ENCODE peak calls at places on chromosomes 16 and 17, in nine cellular contexts. G is stimulated activated CD4-positive, alpha-beta T cell treated with anti-CD3 and anti-CD28 coated beads, Interleukin-4, amount 100 ng/mL, for 4 hours; K is adrenal gland; L is HFFc6; S is NCI-H1930; M is kidney epithelial cell; X is GM12865; R is NCI-H345; Q is CD8-positive, alpha-beta memory T cell. Y is an unnamed sample.

GRCh38 chr17:48678141-48678971 is 44.0 kb downstream of the PRAC1 start:
- DNase-seq in S (peak), X (peak), K (peak), M (peak), R (peak), Q (peak), L (peak), G (peak), Y (no peak)

GRCh38 chr16:50309527-50310307 is 43.4 kb downstream of the ADCY7 start:
- DNase-seq in Q (no peak), M (no peak), G (no peak), K (peak), R (no peak), S (no peak), X (no peak), L (no peak), Y (no peak)

GRCh38 chr17:2018716-2019490 is 6.2 kb downstream of the RTN4RL1 start:
- DNase-seq in M (no peak), G (no peak), S (no peak), K (no peak), R (peak), L (no peak), X (no peak), Q (no peak), Y (no peak)

GRCh38 chr16:82715833-82716232 is 89.1 kb downstream of the CDH13 start:
- DNase-seq in R (no peak), G (no peak), S (no peak), L (no peak), Q (no peak), M (no peak), X (no peak), K (no peak), Y (no peak)

GRCh38 chr17:15883617-15884111 is 61.3 kb upstream of the ADORA2B start:
- DNase-seq in R (no peak), K (no peak), X (no peak), S (no peak), Q (no peak), M (peak), L (peak), G (no peak), Y (peak)

GRCh38 chr17:927611-928461 is 51.7 kb downstream of the NXN start:
- DNase-seq in R (peak), X (no peak), G (no peak), L (peak), Q (no peak), M (peak), K (no peak), S (no peak), Y (peak)

GRCh38 chr17:7045492-7046126 is 1.7 kb upstream of the SLC16A11 start:
- DNase-seq in K (no peak), R (peak), G (peak), X (peak), S (peak), L (peak), Q (peak), M (peak), Y (peak)

GRCh38 chr17:7650509-7651096 is at the start of gene ATP1B2:
- DNase-seq in R (peak), M (no peak), L (no peak), S (peak), Q (peak), X (peak), K (peak), G (peak), Y (no peak)

GRCh38 chr17:45098869-45099616 is 33.3 kb downstream of the PLCD3 start:
- DNase-seq in L (peak), Q (peak), K (peak), X (peak), G (peak), M (no peak), S (peak), R (peak), Y (peak)

GRCh38 chr16:30490210-30490609 is 17.7 kb downstream of the ITGAL start:
- DNase-seq in M (no peak), L (no peak), Q (no peak), G (no peak), S (no peak), R (no peak), K (no peak), X (no peak), Y (no peak)

GRCh38 chr16:57089406-57089805 is 3.0 kb upstream of the CPNE2 start:
- DNase-seq in X (no peak), M (no peak), S (no peak), L (no peak), R (peak), G (no peak), Q (no peak), K (no peak), Y (no peak)

GRCh38 chr16:68356249-68356918 is 45.6 kb downstream of the PRMT7 start:
- DNase-seq in L (no peak), M (no peak), Q (peak), S (no peak), X (peak), K (peak), R (no peak), G (peak), Y (no peak)

GRCh38 chr17:2337811-2338657 is 733 bp downstream of the SGSM2 start:
- DNase-seq in M (no peak), G (peak), L (peak), Q (peak), X (peak), K (peak), S (peak), R (peak), Y (peak)

GRCh38 chr16:80684906-80685305 is 119.5 kb downstream of the CDYL2 start:
- DNase-seq in K (no peak), R (no peak), X (no peak), M (no peak), Q (no peak), L (no peak), S (no peak), G (no peak), Y (no peak)

GRCh38 chr17:78562734-78563133 is 14.5 kb downstream of the DNAH17 start:
- DNase-seq in R (no peak), S (no peak), Q (no peak), X (no peak), K (no peak), M (no peak), L (no peak), G (no peak), Y (no peak)

GRCh38 chr16:159136-159849 is 6.5 kb upstream of the HBM start:
- DNase-seq in R (no peak), Q (no peak), M (no peak), X (no peak), K (no peak), G (no peak), S (no peak), L (no peak), Y (no peak)

GRCh38 chr17:40338058-40338457 is 26.5 kb downstream of the GJD3 start:
- DNase-seq in R (no peak), S (no peak), X (no peak), M (no peak), Q (no peak), L (no peak), K (no peak), G (no peak), Y (no peak)

GRCh38 chr16:16045879-16046278 is 96.5 kb downstream of the ABCC1 start:
- DNase-seq in S (no peak), M (no peak), G (no peak), K (no peak), L (no peak), R (no peak), X (peak), Q (no peak), Y (no peak)

GRCh38 chr17:18009609-18010420 is 29.2 kb downstream of the ATPAF2 start:
- DNase-seq in K (no peak), X (no peak), L (no peak), Q (no peak), S (no peak), M (no peak), R (no peak), G (no peak), Y (no peak)

GRCh38 chr16:11084484-11085024 is 140.2 kb downstream of the CLEC16A start:
- DNase-seq in Q (no peak), G (no peak), L (peak), M (peak), K (peak), S (no peak), R (no peak), X (no peak), Y (peak)

GRCh38 chr17:57823469-57824401 is 26.1 kb downstream of the MRPS23 start:
- DNase-seq in Q (no peak), X (no peak), G (no peak), M (no peak), S (peak), R (peak), K (no peak), L (no peak), Y (no peak)